ENCODE peak calls at places on chromosomes 16 and 17, in seven cellular contexts. M, P, U, O, E, Z and B are unnamed samples.
A peak's percentile ranks its signal among the peaks of the same experiment; 100 is the strongest.

GRCh38 chr17:6019959-6020358 is 50.2 kb upstream of the WSCD1 start:
- DNase-seq in U (no peak), E (no peak), M (no peak), P (no peak), Z (no peak), O (no peak), B (no peak)

GRCh38 chr16:12358898-12359297 is 382.4 kb downstream of the SNX29 start:
- DNase-seq in Z (no peak), U (no peak), O (no peak), P (no peak), M (no peak), E (no peak), B (no peak)

GRCh38 chr16:87746178-87746577 is 19.6 kb downstream of the KLHDC4 start:
- DNase-seq in O (no peak), P (no peak), E (no peak), Z (no peak), U (no peak), M (no peak), B (no peak)

GRCh38 chr16:48381201-48381600 is 4.0 kb downstream of the SIAH1 start:
- DNase-seq in O (peak; percentile 73), M (no peak), U (no peak), Z (no peak), E (no peak), P (no peak), B (peak; percentile 35)

GRCh38 chr16:30185683-30186421 is 2.5 kb downstream of the CORO1A start:
- DNase-seq in U (peak; percentile 88), P (no peak), Z (no peak), O (no peak), E (no peak), M (peak; percentile 76), B (no peak)

GRCh38 chr16:21239646-21240045 is 6.1 kb downstream of the ANKS4B start:
- DNase-seq in E (no peak), M (no peak), P (no peak), O (no peak), Z (no peak), U (no peak), B (no peak)

GRCh38 chr17:21200590-21201301 is 13.2 kb downstream of the TMEM11 start:
- DNase-seq in U (no peak), O (no peak), E (no peak), Z (no peak), P (peak; percentile 82), M (no peak), B (no peak)

GRCh38 chr16:85401917-85402766 is 211.0 kb upstream of the GSE1 start:
- DNase-seq in P (no peak), E (peak; percentile 30), M (no peak), U (no peak), O (no peak), Z (no peak), B (no peak)

GRCh38 chr16:84065536-84066132 is 23.0 kb upstream of the SLC38A8 start:
- DNase-seq in Z (no peak), E (no peak), M (no peak), P (peak; percentile 47), U (peak; percentile 3), O (peak; percentile 80), B (peak; percentile 82)

GRCh38 chr16:83928341-83929055 is 24.5 kb upstream of the OSGIN1 start:
- DNase-seq in O (peak; percentile 91), E (no peak), P (no peak), U (no peak), M (no peak), Z (no peak), B (no peak)

GRCh38 chr16:1090620-1091587 is 5.1 kb downstream of the C1QTNF8 start:
- DNase-seq in E (no peak), Z (no peak), O (no peak), M (no peak), U (no peak), P (no peak), B (no peak)

GRCh38 chr16:70644763-70645597 is 1.4 kb upstream of the IL34 start:
- DNase-seq in O (no peak), Z (no peak), U (no peak), M (no peak), E (no peak), P (no peak), B (no peak)

GRCh38 chr17:83131268-83132011 is 52.0 kb downstream of the METRNL start:
- DNase-seq in M (no peak), U (no peak), E (no peak), Z (no peak), P (no peak), O (no peak), B (no peak)

GRCh38 chr17:47882247-47882646 is 13.8 kb upstream of the SP2 start:
- DNase-seq in O (no peak), U (no peak), Z (no peak), P (peak; percentile 54), E (no peak), M (no peak), B (peak; percentile 68)

GRCh38 chr17:55540414-55541091 is 29.3 kb upstream of the SMIM36 start:
- DNase-seq in U (no peak), O (peak; percentile 74), Z (no peak), P (no peak), M (no peak), E (no peak), B (peak; percentile 62)

GRCh38 chr17:51636291-51636690 is 375.9 kb downstream of the UTP18 start:
- DNase-seq in O (no peak), Z (no peak), U (no peak), P (no peak), M (no peak), E (no peak), B (no peak)

GRCh38 chr17:65595071-65595655 is 33.7 kb upstream of the AXIN2 start:
- DNase-seq in M (no peak), P (no peak), O (peak; percentile 13), U (no peak), E (no peak), Z (no peak), B (no peak)

GRCh38 chr17:50943575-50943933 is 77.4 kb upstream of the TOB1 start:
- DNase-seq in O (no peak), E (peak; percentile 39), U (peak; percentile 51), Z (no peak), P (no peak), M (no peak), B (no peak)

GRCh38 chr17:79654350-79654959 is 43.6 kb upstream of the RBFOX3 start:
- DNase-seq in U (no peak), P (no peak), E (no peak), Z (no peak), M (no peak), O (no peak), B (no peak)

GRCh38 chr16:2857451-2858244 is at the start of gene PRSS22:
- DNase-seq in P (peak; percentile 74), M (no peak), U (peak; percentile 46), O (no peak), Z (no peak), E (no peak), B (no peak)

GRCh38 chr16:3113765-3114479 is 1.5 kb downstream of the ZNF205 start:
- DNase-seq in O (no peak), Z (no peak), P (no peak), M (no peak), E (no peak), U (no peak), B (peak; percentile 61)

GRCh38 chr17:68613739-68614298 is 12.7 kb upstream of the FAM20A start:
- DNase-seq in M (no peak), P (no peak), Z (no peak), O (peak; percentile 50), U (no peak), E (no peak), B (peak; percentile 60)

GRCh38 chr16:67963325-67964321 is 4.8 kb downstream of the SLC12A4 start:
- DNase-seq in O (peak; percentile 26), M (no peak), P (no peak), Z (no peak), U (no peak), E (no peak), B (peak; percentile 31)

GRCh38 chr16:50884066-50884860 is 142.4 kb downstream of the CYLD start:
- DNase-seq in U (peak; percentile 2), M (peak; percentile 21), E (no peak), Z (no peak), O (no peak), P (no peak), B (no peak)

GRCh38 chr17:28712037-28712704 is 483 bp upstream of the PROCA1 start:
- DNase-seq in M (peak; percentile 48), P (no peak), U (peak; percentile 59), E (no peak), O (peak; percentile 31), Z (no peak), B (peak; percentile 51)

GRCh38 chr17:50815400-50815799 is 20.0 kb upstream of the WFIKKN2 start:
- DNase-seq in P (no peak), E (no peak), O (no peak), U (no peak), M (no peak), Z (no peak), B (no peak)

GRCh38 chr16:68370921-68371651 is 60.3 kb downstream of the PRMT7 start:
- DNase-seq in P (no peak), O (no peak), Z (no peak), E (no peak), M (peak; percentile 13), U (peak; percentile 52), B (no peak)

GRCh38 chr17:15981208-15981607 is 18.3 kb downstream of the ZSWIM7 start:
- DNase-seq in E (no peak), M (no peak), O (no peak), P (no peak), Z (no peak), U (no peak), B (no peak)

GRCh38 chr16:88298166-88298881 is 84.4 kb upstream of the ZNF469 start:
- DNase-seq in O (peak; percentile 44), Z (no peak), P (no peak), U (no peak), E (no peak), M (no peak), B (no peak)

GRCh38 chr17:79948918-79949645 is 86.6 kb downstream of the TBC1D16 start:
- DNase-seq in E (peak; percentile 40), O (no peak), P (no peak), U (no peak), Z (no peak), M (no peak), B (no peak)

GRCh38 chr16:69217433-69217832 is 30.5 kb downstream of the SNTB2 start:
- DNase-seq in M (no peak), E (no peak), O (peak; percentile 56), Z (no peak), U (no peak), P (no peak), B (peak; percentile 69)

GRCh38 chr17:79803997-79804855 is 7.3 kb upstream of the CBX8 start:
- DNase-seq in O (no peak), E (no peak), U (no peak), Z (no peak), P (no peak), M (no peak), B (no peak)

GRCh38 chr17:34582185-34582900 is 3.0 kb downstream of the TMEM132E start:
- DNase-seq in Z (no peak), U (no peak), M (no peak), E (no peak), O (no peak), P (no peak), B (no peak)